ENCODE peak calls at places on chromosomes 13 and 19, in eight cellular contexts. Q is T-helper 22 cell, Y is NCI-H774, I is MCF 10A, O is T-helper 9 cell, L is HT-29, E is amniotic epithelial cell, R is NCI-H446 treated with DMSO at 0.1 percent for 48 hours. T is an unnamed sample.

GRCh38 chr19:55212447-55212846 is 3.1 kb upstream of the PTPRH start:
- DNase-seq in E (no peak), R (no peak), Y (peak; percentile 28), O (no peak), L (peak; percentile 98), Q (no peak), I (peak; percentile 57), T (no peak)

GRCh38 chr13:78197231-78197630 is 278.6 kb upstream of the EDNRB start:
- DNase-seq in R (no peak), L (no peak), Y (no peak), Q (no peak), I (no peak), E (no peak), O (no peak), T (no peak)

GRCh38 chr19:55418185-55418584 is 10.6 kb upstream of the UBE2S start:
- DNase-seq in E (peak; percentile 79), O (peak; percentile 30), Y (peak; percentile 50), I (peak; percentile 86), R (peak; percentile 54), L (peak; percentile 95), Q (no peak), T (peak; percentile 63)

GRCh38 chr13:49649963-49650312 is 21.6 kb downstream of the ARL11 start:
- DNase-seq in Y (no peak), Q (no peak), O (no peak), L (no peak), R (no peak), E (no peak), I (no peak), T (no peak)

GRCh38 chr19:8145969-8146368 is 3.4 kb downstream of the FBN3 start:
- DNase-seq in O (no peak), R (no peak), Q (no peak), L (peak; percentile 5), I (no peak), E (no peak), Y (peak; percentile 15), T (no peak)

GRCh38 chr19:33311326-33311682 is 9.0 kb upstream of the CEBPA start:
- DNase-seq in Q (no peak), O (no peak), R (no peak), I (no peak), L (peak; percentile 68), Y (no peak), E (no peak), T (no peak)

GRCh38 chr13:99796175-99796819 is 175.3 kb downstream of the ZIC5 start:
- DNase-seq in O (no peak), I (peak; percentile 72), L (peak; percentile 60), Y (no peak), E (peak; percentile 25), R (no peak), Q (no peak), T (no peak)

GRCh38 chr19:30880151-30880550 is 469.1 kb downstream of the TSHZ3 start:
- DNase-seq in I (no peak), Y (no peak), L (no peak), E (no peak), Q (no peak), R (no peak), O (no peak), T (no peak)

GRCh38 chr13:97212540-97213146 is 9.5 kb upstream of the MBNL2 start:
- DNase-seq in E (peak; percentile 55), I (peak; percentile 75), O (no peak), Q (no peak), Y (peak; percentile 6), L (peak; percentile 94), R (no peak), T (no peak)

GRCh38 chr19:28294395-28294794 is 918.6 kb downstream of the UQCRFS1 start:
- DNase-seq in Y (no peak), O (no peak), L (no peak), I (no peak), E (no peak), Q (no peak), R (no peak), T (no peak)

GRCh38 chr13:98305670-98306069 is 128.6 kb upstream of the RNF113B start:
- DNase-seq in O (no peak), Q (no peak), L (no peak), I (no peak), R (no peak), E (no peak), Y (no peak), T (no peak)

GRCh38 chr19:23823952-23824389 is 65.3 kb upstream of the ZNF681 start:
- DNase-seq in E (peak; percentile 21), Y (no peak), R (no peak), L (no peak), I (peak; percentile 16), Q (no peak), O (peak; percentile 2), T (no peak)

GRCh38 chr19:44905437-44906160 is at the start of gene APOE:
- DNase-seq in R (no peak), E (no peak), O (no peak), L (no peak), Q (no peak), I (no peak), Y (no peak), T (no peak)

GRCh38 chr19:33704271-33704670 is 82.5 kb downstream of the CHST8 start:
- DNase-seq in I (no peak), R (no peak), Y (no peak), L (no peak), Q (no peak), E (no peak), O (no peak), T (no peak)

T was measured in AG04449.